ENCODE peak calls at places on chromosomes 5 and 9, in eight cellular contexts. One of them, this sample, is unnamed.

GRCh38 chr5:100517301-100517974 is 17.7 kb upstream of the FAM174A start:
- DNase-seq in activated T-helper 9 cell treated with anti-CD3 and anti-CD28 coated beads, Interleukin-2, amount 50 U/mL, for 16 hours: no peak
- DNase-seq in cardiac fibroblast: no peak
- DNase-seq in HTR-8/SVneo: no peak
- DNase-seq in lower lobe of right lung: peak
- DNase-seq in effector CD4-positive, alpha-beta T cell: no peak
- DNase-seq in stimulated activated CD8-positive, alpha-beta memory T cell treated with anti-CD3 and anti-CD28 coated beads, Interleukin-7, amount 100 ng/mL, for 24 hours: no peak
- DNase-seq in HuH-7: no peak
- DNase-seq in this sample: no peak

GRCh38 chr5:39100851-39101396 is 26.7 kb upstream of the RICTOR start:
- DNase-seq in activated T-helper 9 cell treated with anti-CD3 and anti-CD28 coated beads, Interleukin-2, amount 50 U/mL, for 16 hours: no peak
- DNase-seq in stimulated activated CD8-positive, alpha-beta memory T cell treated with anti-CD3 and anti-CD28 coated beads, Interleukin-7, amount 100 ng/mL, for 24 hours: no peak
- DNase-seq in cardiac fibroblast: peak
- DNase-seq in lower lobe of right lung: no peak
- DNase-seq in HuH-7: peak
- DNase-seq in effector CD4-positive, alpha-beta T cell: no peak
- DNase-seq in HTR-8/SVneo: peak
- DNase-seq in this sample: no peak

GRCh38 chr5:14706615-14707021 is 42.1 kb downstream of the OTULIN start:
- DNase-seq in cardiac fibroblast: peak
- DNase-seq in HTR-8/SVneo: peak
- DNase-seq in activated T-helper 9 cell treated with anti-CD3 and anti-CD28 coated beads, Interleukin-2, amount 50 U/mL, for 16 hours: no peak
- DNase-seq in stimulated activated CD8-positive, alpha-beta memory T cell treated with anti-CD3 and anti-CD28 coated beads, Interleukin-7, amount 100 ng/mL, for 24 hours: no peak
- DNase-seq in HuH-7: no peak
- DNase-seq in lower lobe of right lung: no peak
- DNase-seq in effector CD4-positive, alpha-beta T cell: peak
- DNase-seq in this sample: no peak

GRCh38 chr9:136665111-136665703 is 2.5 kb downstream of the EGFL7 start:
- DNase-seq in HuH-7: peak
- DNase-seq in activated T-helper 9 cell treated with anti-CD3 and anti-CD28 coated beads, Interleukin-2, amount 50 U/mL, for 16 hours: no peak
- DNase-seq in cardiac fibroblast: no peak
- DNase-seq in effector CD4-positive, alpha-beta T cell: no peak
- DNase-seq in stimulated activated CD8-positive, alpha-beta memory T cell treated with anti-CD3 and anti-CD28 coated beads, Interleukin-7, amount 100 ng/mL, for 24 hours: no peak
- DNase-seq in HTR-8/SVneo: no peak
- DNase-seq in lower lobe of right lung: no peak
- DNase-seq in this sample: no peak

GRCh38 chr9:18569941-18570630 is 96.1 kb downstream of the ADAMTSL1 start:
- DNase-seq in HuH-7: no peak
- DNase-seq in activated T-helper 9 cell treated with anti-CD3 and anti-CD28 coated beads, Interleukin-2, amount 50 U/mL, for 16 hours: no peak
- DNase-seq in lower lobe of right lung: no peak
- DNase-seq in effector CD4-positive, alpha-beta T cell: no peak
- DNase-seq in cardiac fibroblast: no peak
- DNase-seq in HTR-8/SVneo: no peak
- DNase-seq in stimulated activated CD8-positive, alpha-beta memory T cell treated with anti-CD3 and anti-CD28 coated beads, Interleukin-7, amount 100 ng/mL, for 24 hours: no peak
- DNase-seq in this sample: no peak

GRCh38 chr9:104944871-104945270 is 16.9 kb upstream of the ABCA1 start:
- DNase-seq in effector CD4-positive, alpha-beta T cell: no peak
- DNase-seq in activated T-helper 9 cell treated with anti-CD3 and anti-CD28 coated beads, Interleukin-2, amount 50 U/mL, for 16 hours: no peak
- DNase-seq in stimulated activated CD8-positive, alpha-beta memory T cell treated with anti-CD3 and anti-CD28 coated beads, Interleukin-7, amount 100 ng/mL, for 24 hours: no peak
- DNase-seq in cardiac fibroblast: no peak
- DNase-seq in lower lobe of right lung: no peak
- DNase-seq in HTR-8/SVneo: no peak
- DNase-seq in HuH-7: no peak
- DNase-seq in this sample: no peak

GRCh38 chr5:169656125-169656990 is 19.3 kb downstream of the DOCK2 start:
- DNase-seq in lower lobe of right lung: no peak
- DNase-seq in effector CD4-positive, alpha-beta T cell: no peak
- DNase-seq in cardiac fibroblast: peak
- DNase-seq in activated T-helper 9 cell treated with anti-CD3 and anti-CD28 coated beads, Interleukin-2, amount 50 U/mL, for 16 hours: no peak
- DNase-seq in HTR-8/SVneo: no peak
- DNase-seq in stimulated activated CD8-positive, alpha-beta memory T cell treated with anti-CD3 and anti-CD28 coated beads, Interleukin-7, amount 100 ng/mL, for 24 hours: no peak
- DNase-seq in HuH-7: no peak
- DNase-seq in this sample: no peak

GRCh38 chr9:129028192-129028966 is at the start of gene SH3GLB2:
- DNase-seq in cardiac fibroblast: peak
- DNase-seq in stimulated activated CD8-positive, alpha-beta memory T cell treated with anti-CD3 and anti-CD28 coated beads, Interleukin-7, amount 100 ng/mL, for 24 hours: peak
- DNase-seq in HTR-8/SVneo: peak
- DNase-seq in activated T-helper 9 cell treated with anti-CD3 and anti-CD28 coated beads, Interleukin-2, amount 50 U/mL, for 16 hours: peak
- DNase-seq in lower lobe of right lung: peak
- DNase-seq in HuH-7: peak
- DNase-seq in effector CD4-positive, alpha-beta T cell: peak
- DNase-seq in this sample: peak

GRCh38 chr9:92657296-92658094 is 12.4 kb downstream of the IPPK start:
- DNase-seq in effector CD4-positive, alpha-beta T cell: no peak
- DNase-seq in cardiac fibroblast: peak
- DNase-seq in stimulated activated CD8-positive, alpha-beta memory T cell treated with anti-CD3 and anti-CD28 coated beads, Interleukin-7, amount 100 ng/mL, for 24 hours: no peak
- DNase-seq in HuH-7: no peak
- DNase-seq in HTR-8/SVneo: no peak
- DNase-seq in activated T-helper 9 cell treated with anti-CD3 and anti-CD28 coated beads, Interleukin-2, amount 50 U/mL, for 16 hours: no peak
- DNase-seq in lower lobe of right lung: no peak
- DNase-seq in this sample: no peak

GRCh38 chr5:86126202-86126601 is 491.5 kb upstream of the COX7C start:
- DNase-seq in lower lobe of right lung: no peak
- DNase-seq in activated T-helper 9 cell treated with anti-CD3 and anti-CD28 coated beads, Interleukin-2, amount 50 U/mL, for 16 hours: no peak
- DNase-seq in HuH-7: no peak
- DNase-seq in stimulated activated CD8-positive, alpha-beta memory T cell treated with anti-CD3 and anti-CD28 coated beads, Interleukin-7, amount 100 ng/mL, for 24 hours: no peak
- DNase-seq in effector CD4-positive, alpha-beta T cell: no peak
- DNase-seq in HTR-8/SVneo: no peak
- DNase-seq in cardiac fibroblast: no peak
- DNase-seq in this sample: no peak

GRCh38 chr5:113343343-113343742 is 91.4 kb downstream of the TSSK1B start:
- DNase-seq in effector CD4-positive, alpha-beta T cell: no peak
- DNase-seq in HuH-7: no peak
- DNase-seq in activated T-helper 9 cell treated with anti-CD3 and anti-CD28 coated beads, Interleukin-2, amount 50 U/mL, for 16 hours: no peak
- DNase-seq in lower lobe of right lung: no peak
- DNase-seq in cardiac fibroblast: peak
- DNase-seq in HTR-8/SVneo: no peak
- DNase-seq in stimulated activated CD8-positive, alpha-beta memory T cell treated with anti-CD3 and anti-CD28 coated beads, Interleukin-7, amount 100 ng/mL, for 24 hours: no peak
- DNase-seq in this sample: no peak

GRCh38 chr9:120441446-120442279 is 138.3 kb downstream of the CDK5RAP2 start:
- DNase-seq in stimulated activated CD8-positive, alpha-beta memory T cell treated with anti-CD3 and anti-CD28 coated beads, Interleukin-7, amount 100 ng/mL, for 24 hours: no peak
- DNase-seq in effector CD4-positive, alpha-beta T cell: no peak
- DNase-seq in cardiac fibroblast: peak
- DNase-seq in HTR-8/SVneo: no peak
- DNase-seq in lower lobe of right lung: no peak
- DNase-seq in activated T-helper 9 cell treated with anti-CD3 and anti-CD28 coated beads, Interleukin-2, amount 50 U/mL, for 16 hours: no peak
- DNase-seq in HuH-7: no peak
- DNase-seq in this sample: peak

GRCh38 chr9:109708507-109708945 is 71.5 kb upstream of the PALM2AKAP2 start:
- DNase-seq in activated T-helper 9 cell treated with anti-CD3 and anti-CD28 coated beads, Interleukin-2, amount 50 U/mL, for 16 hours: no peak
- DNase-seq in HTR-8/SVneo: no peak
- DNase-seq in HuH-7: no peak
- DNase-seq in lower lobe of right lung: no peak
- DNase-seq in effector CD4-positive, alpha-beta T cell: no peak
- DNase-seq in stimulated activated CD8-positive, alpha-beta memory T cell treated with anti-CD3 and anti-CD28 coated beads, Interleukin-7, amount 100 ng/mL, for 24 hours: no peak
- DNase-seq in cardiac fibroblast: peak
- DNase-seq in this sample: no peak

GRCh38 chr5:647727-648126 is 35.6 kb downstream of the CEP72 start:
- DNase-seq in stimulated activated CD8-positive, alpha-beta memory T cell treated with anti-CD3 and anti-CD28 coated beads, Interleukin-7, amount 100 ng/mL, for 24 hours: no peak
- DNase-seq in HuH-7: no peak
- DNase-seq in activated T-helper 9 cell treated with anti-CD3 and anti-CD28 coated beads, Interleukin-2, amount 50 U/mL, for 16 hours: no peak
- DNase-seq in effector CD4-positive, alpha-beta T cell: no peak
- DNase-seq in lower lobe of right lung: no peak
- DNase-seq in cardiac fibroblast: no peak
- DNase-seq in HTR-8/SVneo: no peak
- DNase-seq in this sample: no peak

GRCh38 chr9:133238272-133238850 is 29.3 kb upstream of the OBP2B start:
- DNase-seq in HuH-7: no peak
- DNase-seq in lower lobe of right lung: peak
- DNase-seq in activated T-helper 9 cell treated with anti-CD3 and anti-CD28 coated beads, Interleukin-2, amount 50 U/mL, for 16 hours: no peak
- DNase-seq in stimulated activated CD8-positive, alpha-beta memory T cell treated with anti-CD3 and anti-CD28 coated beads, Interleukin-7, amount 100 ng/mL, for 24 hours: peak
- DNase-seq in cardiac fibroblast: peak
- DNase-seq in effector CD4-positive, alpha-beta T cell: no peak
- DNase-seq in HTR-8/SVneo: no peak
- DNase-seq in this sample: peak

GRCh38 chr9:84206801-84207200 is 133.8 kb downstream of the SLC28A3 start:
- DNase-seq in effector CD4-positive, alpha-beta T cell: no peak
- DNase-seq in HuH-7: no peak
- DNase-seq in HTR-8/SVneo: no peak
- DNase-seq in cardiac fibroblast: no peak
- DNase-seq in lower lobe of right lung: no peak
- DNase-seq in activated T-helper 9 cell treated with anti-CD3 and anti-CD28 coated beads, Interleukin-2, amount 50 U/mL, for 16 hours: no peak
- DNase-seq in stimulated activated CD8-positive, alpha-beta memory T cell treated with anti-CD3 and anti-CD28 coated beads, Interleukin-7, amount 100 ng/mL, for 24 hours: no peak
- DNase-seq in this sample: no peak

GRCh38 chr5:78731884-78732283 is 83.3 kb upstream of the LHFPL2 start:
- DNase-seq in lower lobe of right lung: no peak
- DNase-seq in effector CD4-positive, alpha-beta T cell: no peak
- DNase-seq in activated T-helper 9 cell treated with anti-CD3 and anti-CD28 coated beads, Interleukin-2, amount 50 U/mL, for 16 hours: no peak
- DNase-seq in HuH-7: no peak
- DNase-seq in cardiac fibroblast: peak
- DNase-seq in HTR-8/SVneo: no peak
- DNase-seq in stimulated activated CD8-positive, alpha-beta memory T cell treated with anti-CD3 and anti-CD28 coated beads, Interleukin-7, amount 100 ng/mL, for 24 hours: no peak
- DNase-seq in this sample: no peak

GRCh38 chr9:120482424-120483186 is 97.4 kb downstream of the CDK5RAP2 start:
- DNase-seq in HuH-7: no peak
- DNase-seq in HTR-8/SVneo: no peak
- DNase-seq in cardiac fibroblast: no peak
- DNase-seq in effector CD4-positive, alpha-beta T cell: no peak
- DNase-seq in activated T-helper 9 cell treated with anti-CD3 and anti-CD28 coated beads, Interleukin-2, amount 50 U/mL, for 16 hours: no peak
- DNase-seq in lower lobe of right lung: no peak
- DNase-seq in stimulated activated CD8-positive, alpha-beta memory T cell treated with anti-CD3 and anti-CD28 coated beads, Interleukin-7, amount 100 ng/mL, for 24 hours: no peak
- DNase-seq in this sample: no peak

GRCh38 chr5:50724-51499 is 41.1 kb upstream of the PLEKHG4B start:
- DNase-seq in HuH-7: no peak
- DNase-seq in HTR-8/SVneo: no peak
- DNase-seq in stimulated activated CD8-positive, alpha-beta memory T cell treated with anti-CD3 and anti-CD28 coated beads, Interleukin-7, amount 100 ng/mL, for 24 hours: no peak
- DNase-seq in cardiac fibroblast: no peak
- DNase-seq in effector CD4-positive, alpha-beta T cell: no peak
- DNase-seq in lower lobe of right lung: no peak
- DNase-seq in activated T-helper 9 cell treated with anti-CD3 and anti-CD28 coated beads, Interleukin-2, amount 50 U/mL, for 16 hours: no peak
- DNase-seq in this sample: no peak

GRCh38 chr9:133114886-133115603 is 6.0 kb downstream of the RALGDS start:
- DNase-seq in HuH-7: no peak
- DNase-seq in effector CD4-positive, alpha-beta T cell: no peak
- DNase-seq in cardiac fibroblast: no peak
- DNase-seq in stimulated activated CD8-positive, alpha-beta memory T cell treated with anti-CD3 and anti-CD28 coated beads, Interleukin-7, amount 100 ng/mL, for 24 hours: no peak
- DNase-seq in lower lobe of right lung: peak
- DNase-seq in HTR-8/SVneo: no peak
- DNase-seq in activated T-helper 9 cell treated with anti-CD3 and anti-CD28 coated beads, Interleukin-2, amount 50 U/mL, for 16 hours: no peak
- DNase-seq in this sample: no peak